ENCODE peak calls at places on chromosomes 3 and 15, in eight cellular contexts. L, U, H, G, B, Y, F and Z are unnamed samples.

GRCh38 chr3:45008117-45008516 is 18.0 kb upstream of the CLEC3B start:
- DNase-seq in L (no peak), U (no peak), H (no peak), G (no peak), B (no peak), Y (peak), F (no peak), Z (no peak)

GRCh38 chr3:58013973-58014649 is 5.9 kb downstream of the FLNB start:
- DNase-seq in L (peak), U (no peak), H (no peak), G (no peak), B (no peak), Y (peak), F (no peak), Z (peak)

GRCh38 chr3:72632129-72632528 is 216.1 kb downstream of the SHQ1 start:
- DNase-seq in L (no peak), U (no peak), H (no peak), G (no peak), B (no peak), Y (no peak), F (no peak), Z (no peak)

GRCh38 chr3:34009480-34009844 is 211.0 kb downstream of the PDCD6IP start:
- DNase-seq in L (no peak), U (no peak), H (no peak), G (no peak), B (no peak), Y (peak), F (no peak), Z (no peak)

GRCh38 chr3:29279830-29280229 is 1.0 kb upstream of the RBMS3 start:
- DNase-seq in L (no peak), U (no peak), H (no peak), G (no peak), B (no peak), Y (peak), F (no peak), Z (no peak)

GRCh38 chr3:98884675-98885371 is 16.7 kb downstream of the DCBLD2 start:
- DNase-seq in L (no peak), U (no peak), H (no peak), G (no peak), B (no peak), Y (peak), F (no peak), Z (no peak)

GRCh38 chr3:59660376-59660775 is 610.6 kb upstream of the CFAP20DC start:
- DNase-seq in L (no peak), U (no peak), H (no peak), G (no peak), B (no peak), Y (peak), F (no peak), Z (no peak)

GRCh38 chr15:55695432-55695831 is 47.5 kb downstream of the PRTG start:
- DNase-seq in L (no peak), U (no peak), H (no peak), G (no peak), B (no peak), Y (peak), F (no peak), Z (no peak)

GRCh38 chr3:170056710-170057454 is 19.1 kb downstream of the GPR160 start:
- DNase-seq in L (no peak), U (no peak), H (no peak), G (no peak), B (no peak), Y (no peak), F (no peak), Z (no peak)

GRCh38 chr15:78421241-78421994 is 16.6 kb upstream of the IREB2 start:
- DNase-seq in L (no peak), U (no peak), H (no peak), G (no peak), B (no peak), Y (peak), F (no peak), Z (peak)